ENCODE peak calls at places on chromosomes 7 and 10, in nine cellular contexts. E is left ventricle myocardium inferior, S is uterus, G is tibial artery, F is fibroblast of lung, D is OCI-LY7, R is body of pancreas, N is pancreas, L is endodermal cell. I is an unnamed sample.

GRCh38 chr10:60974463-60975149 is 30.6 kb upstream of the RHOBTB1 start:
- DNase-seq in G (no peak), S (no peak), R (no peak), L (no peak), N (no peak), D (no peak), E (no peak), F (peak; percentile 34), I (no peak)

GRCh38 chr10:95456486-95456885 is 104.7 kb downstream of the SORBS1 start:
- DNase-seq in F (no peak), R (no peak), D (no peak), L (no peak), S (no peak), N (no peak), G (no peak), E (no peak), I (no peak)

GRCh38 chr7:17422966-17423365 is 124.5 kb downstream of the AHR start:
- DNase-seq in S (no peak), G (no peak), E (no peak), L (no peak), F (peak; percentile 40), R (no peak), N (no peak), D (no peak), I (no peak)

GRCh38 chr10:34124522-34125035 is 690.5 kb downstream of the PARD3 start:
- DNase-seq in G (no peak), F (no peak), D (no peak), E (no peak), L (peak; percentile 69), R (peak; percentile 24), S (no peak), N (no peak), I (no peak)

GRCh38 chr10:35007858-35008301 is 82.3 kb downstream of the CUL2 start:
- DNase-seq in G (no peak), L (peak; percentile 61), E (no peak), F (no peak), D (no peak), N (no peak), R (no peak), S (no peak), I (no peak)

GRCh38 chr10:25629333-25629732 is 304.7 kb upstream of the MYO3A start:
- DNase-seq in L (no peak), R (no peak), S (no peak), G (no peak), F (no peak), D (no peak), E (no peak), N (no peak), I (no peak)

GRCh38 chr7:32670105-32670504 is 174.8 kb downstream of the AVL9 start:
- DNase-seq in N (no peak), L (peak; percentile 59), E (no peak), G (no peak), S (no peak), R (peak; percentile 12), F (peak; percentile 12), D (no peak), I (no peak)

GRCh38 chr10:43819464-43820225 is 171.0 kb upstream of the ZNF32 start:
- DNase-seq in R (no peak), S (no peak), E (no peak), F (no peak), G (no peak), N (no peak), D (no peak), L (peak; percentile 32), I (no peak)

GRCh38 chr10:51932530-51932929 is 233.1 kb upstream of the CSTF2T start:
- DNase-seq in E (no peak), N (no peak), D (no peak), S (no peak), G (no peak), L (no peak), F (no peak), R (no peak), I (no peak)

DNA sequence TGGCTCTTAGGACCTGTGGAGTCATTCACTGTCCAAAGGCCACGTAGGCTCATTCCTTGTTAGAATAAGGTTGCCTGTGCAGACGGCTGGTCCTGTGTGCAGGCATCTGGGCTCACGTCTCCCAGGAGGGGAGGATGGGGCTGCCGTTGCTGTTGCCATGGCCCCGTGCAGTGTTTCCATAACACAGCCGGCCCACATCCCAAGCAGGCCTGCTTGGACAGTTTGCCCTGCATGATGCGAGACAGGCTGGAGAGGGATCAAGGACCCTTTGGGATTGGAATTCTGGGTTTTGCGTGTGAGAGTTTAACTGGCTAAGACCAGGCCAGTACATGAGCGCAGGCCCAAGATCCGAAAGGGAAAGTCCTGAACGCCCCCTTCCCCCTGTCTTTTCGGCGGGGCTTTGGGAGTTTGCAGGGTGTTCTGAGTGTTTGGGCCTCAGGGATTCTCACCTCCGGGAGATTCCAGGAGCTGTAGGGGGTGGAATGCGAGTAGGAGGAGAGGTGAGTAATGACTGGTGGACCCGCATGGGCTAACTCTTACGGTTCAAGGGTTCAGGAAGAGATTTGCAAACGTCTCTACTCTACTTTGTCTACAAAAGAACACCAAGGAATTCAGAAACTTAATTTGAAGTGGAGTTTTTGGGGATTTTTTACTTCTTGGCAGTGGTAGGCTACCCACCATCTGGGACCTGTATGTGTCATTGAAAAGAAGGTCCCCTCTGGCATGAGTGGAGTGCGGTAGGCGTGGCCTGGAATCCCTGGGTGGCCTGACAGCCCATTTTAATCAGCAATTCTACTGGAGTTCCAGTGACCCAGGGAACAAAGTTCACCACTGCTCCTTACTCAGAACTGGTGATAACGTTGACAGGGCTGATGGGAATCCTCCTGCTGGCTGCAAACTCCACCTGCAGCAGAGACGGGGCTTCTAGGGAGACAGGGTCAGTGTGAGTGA is 125.4 kb downstream of the ITIH5 start:
- DNase-seq in E (peak; percentile 60), D (no peak), L (peak; percentile 89), N (no peak), G (peak; percentile 82), R (peak; percentile 56), S (peak; percentile 34), F (peak; percentile 31), I (no peak)
- TF ChIP-seq CTCF in E (peak; percentile 13), D (no peak), L (peak; percentile 73), N (no peak), G (no peak), R (no peak), S (no peak), F (no peak), I (no peak)

GRCh38 chr10:17229016-17229716 is 1.1 kb downstream of the VIM start:
- DNase-seq in G (peak; percentile 96), S (peak; percentile 94), R (peak; percentile 73), F (peak; percentile 93), D (no peak), E (peak; percentile 91), N (peak; percentile 83), L (peak; percentile 85), I (no peak)

GRCh38 chr10:17225823-17226222 is 2.2 kb upstream of the VIM start:
- DNase-seq in F (no peak), E (no peak), G (no peak), N (no peak), S (no peak), D (no peak), R (no peak), L (no peak), I (no peak)

GRCh38 chr10:17228081-17229015 is at the start of gene VIM:
- DNase-seq in N (peak; percentile 85), R (peak; percentile 76), G (peak; percentile 99), E (peak; percentile 88), S (peak; percentile 95), D (peak; percentile 48), F (peak; percentile 98), L (peak; percentile 93), I (no peak)

GRCh38 chr10:17227367-17228080 is 517 bp upstream of the VIM start:
- DNase-seq in L (no peak), N (no peak), F (peak; percentile 47), S (no peak), R (no peak), E (no peak), G (no peak), D (peak; percentile 24), I (no peak)

GRCh38 chr10:17226891-17227303 is 1.1 kb upstream of the VIM start:
- DNase-seq in E (no peak), L (peak; percentile 62), R (no peak), F (no peak), N (no peak), S (no peak), G (no peak), D (no peak), I (no peak)
- H3K4me3 ChIP-seq in E (peak overlapping the region; percentile 90), L (no peak overlapping the region), R (no peak overlapping the region), F (peak overlapping the region; percentile 0), N (no peak overlapping the region), S (peak overlapping the region; percentile 97), G (peak overlapping the region; percentile 83), D (no peak overlapping the region), I (no peak overlapping the region)

GRCh38 chr7:150846291-150847115 is 5.8 kb upstream of the AOC1 start:
- DNase-seq in N (no peak), S (no peak), D (no peak), E (no peak), R (no peak), L (peak; percentile 27), F (no peak), G (no peak), I (no peak)
- H3K27ac ChIP-seq in N (no peak overlapping the region), S (no peak overlapping the region), D (no peak overlapping the region), E (no peak overlapping the region), R (no peak overlapping the region), L (no peak overlapping the region), F (no peak overlapping the region), G (no peak overlapping the region), I (no peak overlapping the region)

DNA sequence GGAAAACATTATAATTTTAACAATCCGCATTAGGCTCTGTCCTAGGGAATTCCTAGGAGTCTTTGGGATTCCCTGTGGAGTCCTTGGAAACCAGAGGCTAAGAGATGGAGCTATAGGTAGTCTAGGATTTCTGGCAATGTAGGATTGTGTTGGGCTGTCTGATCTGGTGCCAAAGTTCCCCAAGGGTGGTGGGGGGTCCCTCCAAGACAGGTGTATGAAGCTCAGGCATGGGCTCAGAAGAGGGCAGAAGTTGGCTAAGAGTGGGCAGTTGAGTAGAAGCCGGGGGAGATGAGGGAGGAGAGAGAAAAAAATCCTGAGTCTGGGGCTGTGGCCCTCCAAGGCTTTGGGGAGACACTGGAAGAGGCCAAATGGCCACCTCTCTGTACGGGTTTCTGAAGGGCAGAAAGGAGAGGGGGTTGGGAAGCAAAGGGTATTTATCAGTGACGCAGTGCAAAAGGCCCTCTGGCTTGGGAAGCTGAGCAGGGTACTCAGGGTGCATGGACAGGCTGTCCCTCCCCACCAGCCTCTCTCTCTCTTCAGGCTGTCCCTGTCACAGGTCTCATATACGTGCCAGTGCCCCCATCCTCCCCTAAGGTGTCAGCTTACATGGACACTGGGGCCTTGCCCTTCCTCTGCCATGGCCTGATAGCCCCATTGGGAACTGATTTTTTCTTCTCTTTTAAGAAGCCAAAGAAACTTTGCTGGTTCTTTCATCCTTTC is 923 bp downstream of the HOXA6 start:
- DNase-seq in D (no peak), N (no peak), G (no peak), R (no peak), F (no peak), S (no peak), L (peak; percentile 41), E (no peak), I (no peak)
- TF ChIP-seq CTCF in D (no peak), N (no peak), G (no peak), R (no peak), F (no peak), S (no peak), L (no peak), E (no peak), I (no peak)